ENCODE peak calls at places on chromosome 15, in eight cellular contexts. B is omental fat pad, P is Panc1, F is breast epithelium, Y is sigmoid colon, G is psoas muscle, Z is cardiac muscle cell, V is AG09309. D is an unnamed sample.
A peak's percentile ranks its signal among the peaks of the same experiment; 100 is the strongest.

GRCh38 chr15:57947781-57948180 is 117.7 kb downstream of the ALDH1A2 start:
- DNase-seq in Z (peak; percentile 23), G (no peak), B (no peak), P (no peak), V (no peak), Y (no peak), F (no peak), D (no peak)

GRCh38 chr15:71588746-71589145 is 221.6 kb upstream of the NR2E3 start:
- DNase-seq in P (no peak), F (no peak), V (no peak), G (no peak), Y (no peak), Z (no peak), B (no peak), D (no peak)

GRCh38 chr15:52078197-52078875 is 34.2 kb downstream of the BCL2L10 start:
- DNase-seq in F (no peak), P (no peak), Y (no peak), B (no peak), Z (no peak), V (no peak), G (no peak), D (no peak)

GRCh38 chr15:68271854-68272471 is 5.6 kb upstream of the FEM1B start:
- DNase-seq in F (peak; percentile 82), P (no peak), B (no peak), Z (no peak), V (no peak), Y (no peak), G (peak; percentile 39), D (peak; percentile 51)

GRCh38 chr15:101526442-101526841 is 36.9 kb upstream of the PCSK6 start:
- DNase-seq in Y (no peak), V (no peak), B (no peak), G (no peak), P (no peak), Z (no peak), F (no peak), D (no peak)

GRCh38 chr15:83871808-83872559 is 218.1 kb downstream of the ADAMTSL3 start:
- DNase-seq in Z (no peak), B (no peak), G (no peak), P (no peak), V (peak; percentile 14), Y (no peak), F (no peak), D (no peak)

GRCh38 chr15:82999905-83000671 is 11.4 kb downstream of the C15orf40 start:
- DNase-seq in P (peak; percentile 51), V (no peak), G (no peak), F (no peak), B (no peak), Y (no peak), Z (peak; percentile 45), D (no peak)

GRCh38 chr15:56425976-56426375 is 39.0 kb downstream of the MNS1 start:
- DNase-seq in F (no peak), Z (no peak), G (no peak), B (no peak), P (no peak), V (no peak), Y (no peak), D (no peak)

DNA sequence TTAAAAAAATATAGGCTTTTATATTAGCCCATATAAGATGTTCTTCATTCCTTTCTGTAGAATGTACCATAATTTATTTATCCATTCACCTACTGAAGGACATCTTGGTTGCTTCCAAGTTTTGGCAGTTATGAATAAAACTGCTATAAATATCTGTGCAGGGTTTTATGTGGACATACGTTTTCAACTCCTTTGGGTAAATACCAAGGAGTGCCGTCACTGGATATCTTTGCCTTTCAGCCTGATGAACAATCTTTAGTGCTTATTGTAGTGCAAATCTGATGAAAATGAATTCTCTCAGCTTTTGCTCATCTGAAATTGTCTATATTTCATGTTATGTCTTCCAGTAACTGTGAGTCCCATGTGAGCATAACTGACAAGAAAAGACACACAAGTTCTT is 26.6 kb upstream of the BLM start:
- DNase-seq in B (no peak), P (no peak), Z (no peak), F (no peak), Y (no peak), G (no peak), V (no peak), D (no peak)
- TF ChIP-seq CTCF in B (no peak), P (no peak), Z (no peak), F (no peak), Y (no peak), G (no peak), V (no peak), D (no peak)

GRCh38 chr15:66075947-66076346 is 177.6 kb downstream of the MEGF11 start:
- DNase-seq in G (no peak), Z (no peak), F (no peak), Y (no peak), P (no peak), B (no peak), V (no peak), D (no peak)
- TF ChIP-seq CTCF in G (no peak), Z (no peak), F (no peak), Y (no peak), P (no peak), B (no peak), V (no peak), D (no peak)

DNA sequence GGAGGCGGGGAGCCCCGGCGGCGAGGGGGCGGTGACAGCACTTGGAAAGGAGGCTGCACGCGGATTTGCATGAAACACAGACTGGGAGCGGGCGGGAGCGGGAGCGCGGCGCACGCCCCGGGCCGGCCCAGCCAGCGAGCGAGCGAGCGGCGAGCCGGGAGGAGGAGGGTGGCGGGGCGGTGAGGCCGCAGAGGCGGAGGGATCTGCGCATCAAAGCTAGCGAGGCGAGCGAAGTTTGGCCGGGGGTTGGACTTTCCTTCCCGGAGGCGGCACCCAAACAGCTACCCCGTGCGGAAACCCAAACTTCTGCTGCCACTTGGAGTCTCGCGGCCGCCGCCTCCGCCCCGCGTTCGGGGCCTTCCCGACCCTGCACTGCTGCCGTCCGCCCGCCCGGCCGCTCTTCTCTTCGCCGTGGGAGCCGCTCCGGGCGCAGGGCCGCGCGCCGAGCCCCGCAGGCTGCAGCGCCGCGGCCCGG is at the start of gene SMAD3:
- DNase-seq in P (no peak), G (peak; percentile 92), B (no peak), V (peak; percentile 89), F (peak; percentile 87), Z (peak; percentile 93), Y (peak; percentile 96), D (peak; percentile 79)
- TF ChIP-seq CTCF in P (no peak), G (no peak), B (no peak), V (no peak), F (no peak), Z (no peak), Y (no peak), D (no peak)

GRCh38 chr15:90287096-90287495 is 21.6 kb downstream of the NGRN start:
- DNase-seq in P (no peak), Y (no peak), V (no peak), G (no peak), B (no peak), F (no peak), Z (no peak), D (no peak)

GRCh38 chr15:90291679-90292356 is 26.3 kb downstream of the NGRN start:
- DNase-seq in P (no peak), V (no peak), Z (peak; percentile 43), F (no peak), B (no peak), G (no peak), Y (no peak), D (no peak)

DNA sequence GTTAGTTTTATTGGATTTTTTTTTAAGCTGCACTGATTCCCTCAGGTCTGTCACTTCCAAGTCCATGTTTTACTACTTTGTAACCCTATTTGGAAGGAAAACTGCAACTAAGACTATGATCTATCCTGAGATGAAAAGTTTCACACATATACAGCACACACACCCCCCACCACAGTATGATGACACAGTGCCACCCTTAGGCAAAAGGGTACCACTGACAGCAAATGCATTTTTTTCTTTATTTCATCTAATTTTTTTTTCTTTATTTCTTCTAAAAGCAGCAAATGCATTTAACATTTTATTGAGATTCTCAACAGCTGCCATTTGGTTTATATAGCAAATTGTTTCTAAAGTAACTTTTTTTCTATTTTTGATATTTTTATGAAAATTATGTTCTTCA is 21.2 kb downstream of the NGRN start:
- DNase-seq in Z (peak; percentile 35), G (no peak), B (no peak), Y (no peak), V (no peak), F (no peak), P (no peak), D (no peak)
- TF ChIP-seq CTCF in Z (peak; percentile 48), G (peak; percentile 26), B (no peak), Y (peak; percentile 16), V (peak; percentile 41), F (no peak), P (no peak), D (no peak)

GRCh38 chr15:75680007-75680789 is 32.5 kb downstream of the CSPG4 start:
- DNase-seq in Z (no peak), Y (no peak), V (no peak), P (no peak), B (no peak), G (no peak), F (no peak), D (no peak)
- TF ChIP-seq CTCF in Z (no peak), Y (no peak), V (no peak), P (no peak), B (no peak), G (no peak), F (no peak), D (no peak)

GRCh38 chr15:75731248-75732100 is 18.8 kb upstream of the CSPG4 start:
- DNase-seq in P (no peak), B (no peak), V (no peak), F (no peak), Z (no peak), G (no peak), Y (peak; percentile 91), D (no peak)
- TF ChIP-seq CTCF in P (peak; percentile 22), B (no peak), V (no peak), F (no peak), Z (peak; percentile 22), G (no peak), Y (no peak), D (no peak)

GRCh38 chr15:79172032-79172481 is 81.5 kb upstream of the RASGRF1 start:
- DNase-seq in V (no peak), Z (no peak), B (no peak), Y (no peak), G (no peak), P (no peak), F (no peak), D (no peak)
- TF ChIP-seq CTCF in V (no peak), Z (no peak), B (no peak), Y (no peak), G (no peak), P (no peak), F (no peak), D (no peak)

DNA sequence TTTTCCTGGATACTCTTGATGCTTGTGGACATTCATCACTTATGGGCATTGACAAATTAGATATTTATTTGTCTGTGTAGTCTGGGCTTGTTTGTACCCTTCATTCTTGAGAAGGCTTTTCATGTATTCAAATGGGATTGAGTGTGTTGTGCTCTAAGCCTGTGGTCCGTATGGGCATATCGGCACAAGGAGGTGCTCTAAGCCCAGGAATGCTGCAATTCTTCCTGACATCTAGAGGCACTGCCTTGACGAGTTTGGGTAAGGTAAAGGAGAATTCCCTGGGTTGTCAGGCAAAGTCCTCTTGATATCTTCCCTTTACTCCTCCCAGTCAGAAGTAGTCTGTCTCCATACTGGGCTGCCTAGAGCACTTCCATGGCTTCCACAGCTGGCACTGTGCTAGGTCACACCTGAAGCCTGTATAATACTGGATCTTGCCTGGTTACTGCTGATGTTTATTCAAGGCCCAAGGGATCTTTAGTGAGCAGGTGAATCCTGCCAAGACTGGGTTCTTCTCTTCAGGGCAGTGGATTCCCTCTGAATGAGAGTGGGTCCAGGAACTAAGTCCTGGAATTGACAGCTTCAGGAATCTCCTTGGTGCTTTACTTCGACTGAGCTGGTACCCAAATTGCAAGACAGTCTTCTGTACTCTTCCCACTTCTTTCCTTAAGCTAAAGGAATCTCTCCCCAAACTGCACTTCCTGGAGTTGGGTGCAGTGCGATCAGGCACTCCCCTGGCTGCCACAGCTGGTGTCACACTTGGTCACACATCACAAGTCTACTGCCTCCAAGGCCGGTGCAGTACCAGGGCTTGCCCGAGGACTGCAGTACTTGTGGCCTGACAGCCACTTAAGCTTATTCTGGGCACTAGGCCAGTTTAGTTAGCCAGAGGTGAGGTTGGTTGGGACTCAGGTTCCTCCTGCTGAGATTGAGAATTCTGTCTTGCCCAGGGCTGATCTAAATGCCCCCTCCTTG is 46.0 kb downstream of the GALK2 start:
- DNase-seq in P (no peak), Y (no peak), G (no peak), F (no peak), B (no peak), V (no peak), Z (peak; percentile 88), D (no peak)
- TF ChIP-seq CTCF in P (peak; percentile 18), Y (no peak), G (peak; percentile 12), F (no peak), B (no peak), V (no peak), Z (no peak), D (no peak)